ENCODE peak calls at places on chromosomes 7 and 10, in nine cellular contexts. R, U, G, F, E, I, A, Z and K are unnamed samples.
A peak's percentile ranks its signal among the peaks of the same experiment; 100 is the strongest.

GRCh38 chr10:78367012-78367411 is 333.3 kb downstream of the RPS24 start:
- DNase-seq in Z (no peak), I (no peak), R (peak; percentile 36), F (no peak), A (no peak), E (no peak), G (no peak), U (no peak), K (no peak)

GRCh38 chr10:13969792-13970140 is 361.0 kb downstream of the FRMD4A start:
- DNase-seq in R (no peak), Z (no peak), I (no peak), F (no peak), A (peak; percentile 13), U (no peak), G (no peak), E (no peak), K (no peak)

GRCh38 chr10:103752680-103753248 is 102.6 kb downstream of the SH3PXD2A start:
- DNase-seq in I (no peak), E (no peak), R (no peak), F (no peak), G (peak; percentile 24), U (no peak), A (peak; percentile 38), Z (no peak), K (no peak)

GRCh38 chr10:94027197-94027596 is 33.5 kb downstream of the PLCE1 start:
- DNase-seq in Z (peak; percentile 72), G (no peak), U (no peak), R (no peak), I (no peak), A (no peak), E (no peak), F (no peak), K (no peak)

GRCh38 chr10:79385804-79386531 is 38.7 kb downstream of the PPIF start:
- DNase-seq in A (no peak), I (no peak), R (peak; percentile 8), Z (no peak), E (no peak), U (no peak), G (no peak), F (peak; percentile 66), K (no peak)

GRCh38 chr10:35579116-35579515 is 26.0 kb upstream of the GJD4 start:
- DNase-seq in G (no peak), E (no peak), I (no peak), A (no peak), Z (no peak), R (no peak), U (no peak), F (no peak), K (no peak)

GRCh38 chr10:123729523-123729922 is 63.4 kb downstream of the GPR26 start:
- DNase-seq in E (no peak), I (no peak), Z (no peak), F (no peak), R (no peak), U (no peak), G (no peak), A (no peak), K (no peak)

GRCh38 chr10:116444527-116445142 is 17.0 kb downstream of the PNLIPRP3 start:
- DNase-seq in U (no peak), G (peak; percentile 16), E (no peak), I (peak; percentile 8), F (no peak), R (peak; percentile 16), A (peak; percentile 1), Z (peak; percentile 42), K (no peak)

GRCh38 chr7:131072505-131073091 is 255.1 kb upstream of the MKLN1 start:
- DNase-seq in U (no peak), A (no peak), E (peak; percentile 47), R (no peak), G (no peak), I (no peak), Z (peak; percentile 59), F (no peak), K (no peak)

GRCh38 chr7:127981965-127982364 is 49.3 kb downstream of the LRRC4 start:
- DNase-seq in I (no peak), G (no peak), Z (no peak), A (no peak), E (no peak), R (no peak), U (no peak), F (no peak), K (no peak)

GRCh38 chr7:22361320-22361719 is 4.4 kb upstream of the RAPGEF5 start:
- DNase-seq in F (no peak), R (no peak), G (no peak), U (no peak), Z (no peak), A (no peak), I (no peak), E (no peak), K (no peak)

GRCh38 chr10:28375399-28376354 is 72.8 kb upstream of the MPP7 start:
- DNase-seq in A (no peak), E (no peak), G (no peak), F (no peak), U (no peak), Z (peak; percentile 69), I (no peak), R (peak; percentile 80), K (no peak)

GRCh38 chr7:104803931-104804330 is 210.1 kb upstream of the KMT2E start:
- DNase-seq in E (no peak), Z (no peak), R (no peak), G (no peak), U (no peak), A (no peak), I (no peak), F (no peak), K (no peak)

GRCh38 chr10:119257894-119258293 is 50.5 kb downstream of the GRK5 start:
- DNase-seq in F (no peak), U (no peak), I (no peak), A (no peak), R (no peak), G (no peak), Z (no peak), E (no peak), K (no peak)

GRCh38 chr7:31027161-31027965 is 24.7 kb upstream of the ADCYAP1R1 start:
- DNase-seq in U (no peak), I (no peak), G (no peak), R (peak; percentile 13), Z (peak; percentile 0), E (no peak), F (no peak), A (no peak), K (no peak)

GRCh38 chr10:132101529-132101928 is 35.8 kb downstream of the JAKMIP3 start:
- DNase-seq in Z (no peak), F (peak; percentile 43), U (no peak), A (no peak), G (no peak), R (peak; percentile 7), E (no peak), I (no peak), K (no peak)

GRCh38 chr7:103076767-103077166 is 1.8 kb downstream of the ARMC10 start:
- DNase-seq in F (no peak), G (no peak), A (no peak), I (no peak), R (no peak), U (no peak), Z (no peak), E (no peak), K (no peak)

GRCh38 chr10:34171957-34172527 is 643.1 kb downstream of the PARD3 start:
- DNase-seq in A (no peak), U (no peak), E (no peak), R (no peak), I (peak; percentile 55), G (no peak), Z (peak; percentile 81), F (no peak), K (no peak)

GRCh38 chr7:29372351-29372931 is 177.9 kb downstream of the CHN2 start:
- DNase-seq in G (no peak), I (no peak), F (no peak), Z (no peak), U (no peak), A (no peak), R (no peak), E (no peak), K (no peak)

GRCh38 chr7:22858640-22859561 is 36.3 kb upstream of the TOMM7 start:
- DNase-seq in E (no peak), U (no peak), F (no peak), R (no peak), G (no peak), Z (peak; percentile 100), I (peak; percentile 98), A (no peak), K (no peak)

GRCh38 chr10:11345224-11346054 is 266.0 kb downstream of the USP6NL start:
- DNase-seq in A (no peak), F (no peak), G (no peak), Z (peak; percentile 16), R (no peak), E (no peak), U (no peak), I (no peak), K (no peak)

GRCh38 chr10:130341325-130341724 is 205.1 kb downstream of the GLRX3 start:
- DNase-seq in E (no peak), A (no peak), R (no peak), G (no peak), U (no peak), Z (no peak), F (no peak), I (no peak), K (no peak)

GRCh38 chr7:2129376-2130375 is 103.1 kb downstream of the MAD1L1 start:
- DNase-seq in A (no peak), R (no peak), G (peak; percentile 60), F (no peak), Z (no peak), U (no peak), I (no peak), E (no peak), K (no peak)

GRCh38 chr7:46032936-46033335 is 111.9 kb upstream of the IGFBP3 start:
- DNase-seq in G (no peak), I (no peak), E (no peak), U (no peak), F (no peak), Z (peak; percentile 96), A (no peak), R (no peak), K (no peak)

GRCh38 chr10:23192741-23193434 is 776 bp downstream of the PTF1A start:
- DNase-seq in R (no peak), I (no peak), A (no peak), Z (no peak), U (no peak), G (no peak), E (no peak), F (no peak), K (no peak)

GRCh38 chr10:114271779-114272167 is 32.7 kb downstream of the VWA2 start:
- DNase-seq in G (no peak), F (no peak), U (no peak), R (peak; percentile 31), I (peak; percentile 96), E (no peak), A (no peak), Z (peak; percentile 96), K (no peak)

GRCh38 chr7:111697771-111698170 is 135.5 kb upstream of the IMMP2L start:
- DNase-seq in F (no peak), G (no peak), R (no peak), A (no peak), E (no peak), U (no peak), I (no peak), Z (peak; percentile 56), K (no peak)